ENCODE peak calls at places on chromosomes 7 and 10, in six cellular contexts. Y, A, M, X, S and J are unnamed samples.

GRCh38 chr10:70812814-70813213 is 2.9 kb upstream of the SGPL1 start:
- DNase-seq in Y (no peak), A (no peak), M (no peak), X (no peak), S (no peak), J (no peak)

GRCh38 chr7:69896100-69896499 is 297.8 kb downstream of the AUTS2 start:
- DNase-seq in Y (no peak), A (no peak), M (no peak), X (no peak), S (no peak), J (no peak)

GRCh38 chr10:112279482-112279881 is 3.7 kb upstream of the TECTB start:
- DNase-seq in Y (no peak), A (no peak), M (no peak), X (no peak), S (no peak), J (no peak)

GRCh38 chr7:55977831-55978230 is 13.4 kb downstream of the NIPSNAP2 start:
- DNase-seq in Y (no peak), A (no peak), M (no peak), X (peak; percentile 64), S (peak; percentile 37), J (no peak)

GRCh38 chr10:128053356-128053755 is 72.9 kb downstream of the MKI67 start:
- DNase-seq in Y (no peak), A (no peak), M (peak; percentile 45), X (no peak), S (no peak), J (no peak)

GRCh38 chr7:136868496-136869005 is at the start of gene CHRM2:
- DNase-seq in Y (no peak), A (peak; percentile 14), M (no peak), X (peak; percentile 62), S (no peak), J (no peak)

GRCh38 chr10:51302316-51302715 is 228.0 kb downstream of the PRKG1 start:
- DNase-seq in Y (no peak), A (peak; percentile 42), M (no peak), X (no peak), S (no peak), J (no peak)

GRCh38 chr10:120514035-120514620 is 57.1 kb downstream of the PLPP4 start:
- DNase-seq in Y (no peak), A (peak; percentile 30), M (no peak), X (peak; percentile 69), S (no peak), J (no peak)

GRCh38 chr7:50068026-50068425 is 25.0 kb downstream of the ZPBP start:
- DNase-seq in Y (no peak), A (no peak), M (no peak), X (peak; percentile 19), S (peak; percentile 36), J (no peak)

GRCh38 chr10:32846974-32847373 is 111.1 kb downstream of the ITGB1 start:
- DNase-seq in Y (no peak), A (no peak), M (no peak), X (no peak), S (no peak), J (no peak)

GRCh38 chr7:135584362-135585353 is 26.9 kb downstream of the NUP205 start:
- DNase-seq in Y (no peak), A (peak; percentile 39), M (no peak), X (peak; percentile 2), S (no peak), J (no peak)

GRCh38 chr7:157691521-157692155 is 354.8 kb downstream of the DNAJB6 start:
- DNase-seq in Y (no peak), A (no peak), M (peak; percentile 69), X (no peak), S (no peak), J (no peak)

GRCh38 chr7:106057962-106058901 is 53.9 kb downstream of the SYPL1 start:
- DNase-seq in Y (peak; percentile 78), A (no peak), M (peak; percentile 92), X (no peak), S (peak; percentile 94), J (peak; percentile 77)

GRCh38 chr7:114919587-114919986 is 2.3 kb upstream of the MDFIC start:
- DNase-seq in Y (no peak), A (no peak), M (no peak), X (no peak), S (no peak), J (no peak)

GRCh38 chr7:114818501-114818900 is 103.4 kb upstream of the MDFIC start:
- DNase-seq in Y (no peak), A (peak; percentile 91), M (no peak), X (peak; percentile 71), S (no peak), J (no peak)

GRCh38 chr7:22477876-22478450 is 22.0 kb downstream of the STEAP1B start:
- DNase-seq in Y (no peak), A (no peak), M (no peak), X (no peak), S (no peak), J (no peak)

GRCh38 chr7:65397730-65398142 is 24.1 kb downstream of the ZNF92 start:
- DNase-seq in Y (no peak), A (no peak), M (no peak), X (peak; percentile 66), S (no peak), J (no peak)

GRCh38 chr10:35025916-35026315 is 64.2 kb downstream of the CUL2 start:
- DNase-seq in Y (no peak), A (peak; percentile 72), M (no peak), X (peak; percentile 55), S (no peak), J (no peak)

GRCh38 chr10:97648557-97649404 is 8.3 kb downstream of the PI4K2A start:
- DNase-seq in Y (peak; percentile 44), A (peak; percentile 97), M (no peak), X (peak; percentile 89), S (no peak), J (peak; percentile 65)

GRCh38 chr10:96014473-96015102 is 28.8 kb upstream of the CCNJ start:
- DNase-seq in Y (no peak), A (no peak), M (no peak), X (no peak), S (no peak), J (no peak)

GRCh38 chr10:96023168-96023567 is 20.2 kb upstream of the CCNJ start:
- DNase-seq in Y (no peak), A (no peak), M (no peak), X (no peak), S (no peak), J (no peak)

GRCh38 chr10:96022739-96023138 is 20.6 kb upstream of the CCNJ start:
- DNase-seq in Y (no peak), A (no peak), M (no peak), X (no peak), S (no peak), J (no peak)

GRCh38 chr10:96021332-96021731 is 22.1 kb upstream of the CCNJ start:
- DNase-seq in Y (no peak), A (no peak), M (no peak), X (no peak), S (no peak), J (no peak)

DNA sequence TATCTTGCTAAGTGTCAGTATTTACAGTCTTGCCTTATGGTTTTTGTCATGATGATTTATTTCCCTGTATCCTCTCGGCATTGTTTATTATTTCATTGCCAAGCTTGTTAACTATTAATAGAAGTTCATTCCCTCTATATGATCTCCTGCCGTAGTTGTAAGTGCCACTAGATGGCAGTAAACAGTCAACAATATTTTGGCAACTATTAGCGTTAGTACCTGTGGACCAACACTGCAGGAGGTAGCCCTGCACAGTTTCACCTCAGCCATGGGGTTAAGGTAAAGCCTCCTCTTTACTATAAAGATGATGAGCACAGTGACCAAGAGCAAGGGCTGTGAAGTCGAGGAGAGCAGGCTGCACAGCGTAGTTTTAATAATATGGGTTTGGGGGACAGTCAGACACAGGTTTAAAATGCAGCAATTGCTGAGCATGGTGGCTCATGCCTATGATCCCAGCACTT is 26.1 kb upstream of the CCNJ start:
- DNase-seq in Y (peak; percentile 47), A (peak; percentile 66), M (no peak), X (peak; percentile 58), S (no peak), J (peak; percentile 45)
- TF ChIP-seq CTCF in Y (peak; percentile 85), A (peak; percentile 85), M (peak; percentile 80), X (peak; percentile 79), S (peak; percentile 65), J (peak; percentile 75)

GRCh38 chr10:46541017-46541661 is 15.3 kb downstream of the GPRIN2 start:
- DNase-seq in Y (peak; percentile 42), A (no peak), M (peak; percentile 85), X (no peak), S (peak; percentile 69), J (no peak)
- TF ChIP-seq CTCF in Y (no peak), A (no peak), M (no peak), X (peak; percentile 25), S (peak; percentile 26), J (no peak)

GRCh38 chr10:25627606-25628005 is 306.4 kb upstream of the MYO3A start:
- DNase-seq in Y (no peak), A (no peak), M (no peak), X (no peak), S (no peak), J (no peak)

GRCh38 chr10:25629333-25629732 is 304.7 kb upstream of the MYO3A start:
- DNase-seq in Y (no peak), A (no peak), M (no peak), X (no peak), S (no peak), J (no peak)

GRCh38 chr10:25633542-25633941 is 300.5 kb upstream of the MYO3A start:
- DNase-seq in Y (no peak), A (no peak), M (no peak), X (no peak), S (no peak), J (no peak)

GRCh38 chr10:25632802-25633201 is 301.2 kb upstream of the MYO3A start:
- DNase-seq in Y (no peak), A (no peak), M (no peak), X (no peak), S (no peak), J (no peak)

DNA sequence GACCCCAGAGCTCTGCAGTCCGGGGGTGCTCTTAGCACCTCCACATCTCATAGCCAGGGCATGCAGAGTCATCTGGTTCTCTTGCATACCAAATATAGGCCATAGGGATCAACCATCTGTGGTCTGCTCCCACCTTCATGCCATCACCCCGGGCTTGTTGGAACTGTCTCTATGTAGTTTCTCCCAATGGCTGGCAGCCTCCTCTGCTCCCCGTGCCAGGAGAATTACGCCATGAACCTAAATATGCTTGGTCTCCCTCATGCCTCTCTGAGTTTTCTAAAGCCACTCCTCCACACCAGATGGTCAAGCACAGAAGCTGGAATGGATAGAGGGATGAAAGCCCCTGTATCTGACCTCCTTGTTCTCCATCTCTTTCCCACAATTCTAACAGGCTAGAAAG is 302.6 kb upstream of the MYO3A start:
- DNase-seq in Y (no peak), A (no peak), M (no peak), X (no peak), S (no peak), J (no peak)
- TF ChIP-seq CTCF in Y (no peak), A (no peak), M (no peak), X (no peak), S (no peak), J (no peak)

GRCh38 chr10:69639291-69640195 is 9.5 kb downstream of the FAM241B start:
- DNase-seq in Y (peak; percentile 70), A (peak; percentile 62), M (no peak), X (peak; percentile 64), S (peak; percentile 72), J (peak; percentile 83)

GRCh38 chr10:69636273-69636575 is 6.2 kb downstream of the FAM241B start:
- DNase-seq in Y (no peak), A (no peak), M (no peak), X (no peak), S (no peak), J (no peak)

GRCh38 chr10:69640196-69640980 is 10.3 kb downstream of the FAM241B start:
- DNase-seq in Y (no peak), A (no peak), M (no peak), X (peak; percentile 19), S (no peak), J (no peak)

GRCh38 chr10:69636626-69637550 is 6.8 kb downstream of the FAM241B start:
- DNase-seq in Y (no peak), A (no peak), M (no peak), X (no peak), S (peak; percentile 46), J (no peak)

GRCh38 chr10:69638642-69639041 is 8.6 kb downstream of the FAM241B start:
- DNase-seq in Y (no peak), A (no peak), M (no peak), X (no peak), S (no peak), J (no peak)
- TF ChIP-seq CTCF in Y (no peak), A (no peak), M (no peak), X (no peak), S (no peak), J (no peak)